ENCODE peak calls at places on chromosomes 6 and 20, in six cellular contexts. I is GM06990, S is uterus, E is heart left ventricle, K is foreskin fibroblast, H is neural progenitor cell. F is an unnamed sample.

GRCh38 chr6:25599516-25600060 is 52.4 kb upstream of the SCGN start:
- DNase-seq in S (no peak), E (no peak), K (no peak), I (no peak), H (no peak), F (no peak)

GRCh38 chr6:13378669-13379590 is 50.6 kb upstream of the TBC1D7 start:
- DNase-seq in I (no peak), E (no peak), K (no peak), S (no peak), H (no peak), F (no peak)

GRCh38 chr6:21438237-21438985 is 155.1 kb upstream of the SOX4 start:
- DNase-seq in H (no peak), I (peak), E (no peak), S (no peak), K (no peak), F (no peak)

GRCh38 chr6:781350-781961 is 88.5 kb upstream of the EXOC2 start:
- DNase-seq in H (no peak), E (no peak), I (no peak), K (no peak), S (no peak), F (no peak)

GRCh38 chr6:112881027-112881426 is 533.9 kb downstream of the RFPL4B start:
- DNase-seq in E (no peak), H (peak), S (no peak), I (no peak), K (peak), F (no peak)

GRCh38 chr6:10793695-10794094 is 44.6 kb downstream of the MAK start:
- DNase-seq in H (no peak), S (no peak), K (no peak), I (no peak), E (no peak), F (peak)

GRCh38 chr6:11276911-11277274 is 44.4 kb upstream of the NEDD9 start:
- DNase-seq in I (no peak), K (no peak), S (no peak), H (no peak), E (no peak), F (peak)

GRCh38 chr6:33271098-33271607 is 523 bp downstream of the VPS52 start:
- DNase-seq in S (no peak), K (no peak), E (no peak), H (no peak), I (no peak), F (no peak)

GRCh38 chr20:53707341-53708102 is 113.9 kb upstream of the ZNF217 start:
- DNase-seq in K (peak), H (no peak), I (peak), E (no peak), S (no peak), F (no peak)

GRCh38 chr6:100658486-100658885 is 193.8 kb upstream of the SIM1 start:
- DNase-seq in K (no peak), I (no peak), H (no peak), S (no peak), E (no peak), F (no peak)

GRCh38 chr6:3797231-3798200 is 46.0 kb upstream of the PXDC1 start:
- DNase-seq in S (no peak), K (peak), H (no peak), E (no peak), I (no peak), F (no peak)

GRCh38 chr6:110511401-110511800 is 35.0 kb upstream of the SLC22A16 start:
- DNase-seq in K (no peak), E (no peak), H (no peak), I (no peak), S (no peak), F (no peak)

GRCh38 chr20:48769111-48769879 is 58.5 kb downstream of the PREX1 start:
- DNase-seq in S (no peak), I (peak), E (no peak), H (no peak), K (no peak), F (no peak)

GRCh38 chr6:107706516-107706915 is 117.6 kb downstream of the SCML4 start:
- DNase-seq in E (no peak), S (no peak), I (no peak), K (no peak), H (peak), F (no peak)

GRCh38 chr20:15063077-15063476 is 725.7 kb upstream of the FLRT3 start:
- DNase-seq in S (no peak), H (no peak), I (no peak), E (no peak), K (no peak), F (no peak)

GRCh38 chr6:105449756-105450390 is 47.0 kb upstream of the PREP start:
- DNase-seq in H (no peak), K (no peak), I (no peak), E (no peak), S (no peak), F (no peak)

GRCh38 chr6:122429328-122429727 is 29.9 kb downstream of the HSF2 start:
- DNase-seq in I (no peak), S (no peak), E (no peak), H (no peak), K (no peak), F (no peak)

GRCh38 chr6:148348778-148349177 is 6.1 kb downstream of the SASH1 start:
- DNase-seq in S (no peak), I (no peak), H (no peak), E (no peak), K (no peak), F (no peak)
- TF ChIP-seq CTCF in S (no peak), I (no peak), H (no peak), E (no peak), K (no peak), F (no peak)

DNA sequence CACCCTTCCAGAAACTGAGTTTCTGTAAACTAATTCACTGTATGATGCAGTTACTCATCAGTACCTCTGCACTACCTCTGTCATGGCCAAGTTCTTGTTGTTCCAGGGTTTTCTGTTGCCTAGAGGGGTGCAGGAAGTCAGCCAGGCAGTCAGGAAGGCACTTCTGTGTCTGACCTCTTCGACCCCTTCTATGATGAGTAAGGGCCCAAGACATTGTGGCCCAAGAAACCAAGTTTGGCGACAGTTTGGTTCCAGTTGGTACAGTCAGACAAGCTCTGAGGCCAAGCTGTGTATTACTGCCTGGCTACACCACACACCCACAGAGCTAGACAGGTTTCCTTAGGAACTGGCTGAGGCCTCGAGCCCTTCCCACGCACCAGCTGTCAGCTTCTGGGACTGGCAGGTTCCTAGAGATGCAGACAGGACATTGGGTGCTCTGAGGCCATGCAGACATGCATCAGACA is 41.2 kb downstream of the TRAF3IP2 start:
- DNase-seq in S (peak), K (peak), E (peak), I (no peak), H (no peak), F (peak)
- TF ChIP-seq CTCF in S (peak), K (no peak), E (no peak), I (no peak), H (no peak), F (no peak)

DNA sequence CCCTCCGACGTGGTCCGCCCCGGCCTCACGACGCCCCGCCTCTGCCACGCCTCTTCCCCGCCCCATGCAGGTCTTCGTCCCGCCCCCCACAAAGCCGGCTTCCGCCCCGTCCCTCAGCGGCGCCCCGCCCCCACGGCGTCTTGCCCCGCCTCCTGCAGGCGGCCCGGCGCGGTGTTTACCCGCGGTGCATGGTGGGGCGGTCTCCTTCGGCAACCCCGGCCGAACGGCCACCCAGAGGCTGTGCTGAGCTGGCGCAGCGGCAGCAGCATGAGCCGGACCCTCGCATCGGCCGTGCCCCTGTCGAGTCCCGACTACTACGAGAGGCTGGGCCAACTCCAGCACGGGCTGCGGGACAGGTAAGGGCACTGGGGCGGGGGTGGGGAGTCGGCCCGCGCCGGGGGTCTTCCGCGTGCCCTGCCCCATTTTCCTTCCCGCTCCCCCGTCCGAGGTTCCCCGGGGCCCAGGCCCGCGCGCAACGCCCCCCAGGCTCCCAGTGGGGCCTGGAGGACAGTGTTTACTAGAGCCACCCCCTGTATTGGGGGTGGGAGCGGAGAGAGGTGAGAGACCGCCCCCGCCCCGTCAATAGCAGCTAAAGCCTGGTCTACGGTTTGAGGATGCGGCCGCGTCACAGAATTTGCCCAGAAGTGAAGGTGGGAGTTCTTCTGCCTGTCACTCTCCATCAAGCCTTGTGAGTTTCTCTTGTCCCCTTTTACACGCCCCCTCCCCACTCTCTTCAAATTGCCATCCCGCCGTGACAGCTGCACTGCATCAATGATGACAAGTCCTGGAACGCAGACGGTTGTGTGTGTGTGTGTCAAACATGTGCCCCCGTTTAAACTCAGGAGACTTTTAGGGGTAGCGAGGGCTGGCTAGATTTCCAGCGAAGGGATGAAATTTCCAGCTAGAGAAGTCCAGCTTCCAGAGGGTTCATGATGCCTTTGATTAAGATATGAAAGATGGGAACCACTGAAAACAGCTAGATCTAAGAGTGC is at the start of gene KIZ:
- DNase-seq in I (peak), H (peak), S (peak), E (peak), K (peak), F (peak)
- TF ChIP-seq CTCF in I (peak), H (peak), S (peak), E (peak), K (peak), F (peak)

DNA sequence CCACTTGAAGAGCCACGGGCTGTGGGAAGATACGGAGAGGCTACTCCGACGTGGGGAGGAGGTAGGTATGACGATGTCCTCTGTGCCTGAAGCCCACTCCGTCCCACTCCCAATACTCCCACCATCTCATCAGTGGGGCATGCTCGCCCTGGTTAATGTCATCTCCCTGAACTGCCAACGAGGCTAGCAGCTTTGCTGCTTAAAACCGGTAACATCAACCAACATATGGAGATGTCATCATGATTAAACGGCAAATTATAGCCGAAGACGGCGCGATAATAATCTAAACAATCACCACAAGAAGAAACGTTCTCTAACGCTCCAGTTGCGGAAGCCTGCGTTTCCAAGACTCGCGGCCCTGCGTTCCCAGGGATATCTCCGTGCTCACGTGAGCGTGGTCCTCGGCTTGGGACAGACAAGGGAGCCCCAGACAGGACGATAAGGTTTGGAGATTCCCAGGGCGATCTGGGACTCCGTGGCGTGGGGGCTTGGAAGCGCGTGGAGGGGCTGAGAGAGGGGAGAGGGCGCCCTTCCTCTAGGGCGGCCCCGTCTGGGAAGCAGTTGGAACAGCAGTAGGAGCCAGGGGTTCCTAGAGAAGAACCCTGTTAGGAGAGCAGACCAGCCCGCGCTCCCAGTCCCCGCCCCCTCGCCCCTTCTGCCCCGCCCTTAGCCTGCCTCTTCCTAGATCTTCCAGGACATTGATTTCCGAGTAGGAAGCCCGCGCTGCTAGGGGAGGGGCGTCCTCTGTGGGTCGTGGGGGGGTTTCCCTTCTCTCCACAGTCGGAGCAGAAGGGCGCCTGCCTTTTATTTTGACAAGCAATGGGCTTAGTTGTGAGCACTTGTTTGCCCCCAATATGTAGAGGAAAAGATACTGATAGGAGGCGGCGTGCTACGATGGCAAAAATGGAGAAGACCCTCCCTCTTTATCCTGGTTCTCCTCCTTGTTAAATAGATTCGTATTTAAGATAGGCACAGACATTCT is 10.7 kb downstream of the NRN1 start:
- DNase-seq in E (peak), K (peak), S (peak), I (no peak), H (peak), F (no peak)
- TF ChIP-seq CTCF in E (peak), K (peak), S (no peak), I (no peak), H (peak), F (peak)

GRCh38 chr6:40852667-40853383 is 186.2 kb downstream of the UNC5CL start:
- DNase-seq in K (no peak), H (peak), E (no peak), S (no peak), I (no peak), F (no peak)
- TF ChIP-seq CTCF in K (peak), H (peak), E (no peak), S (no peak), I (peak), F (peak)

GRCh38 chr20:12838261-12838866 is 170.4 kb upstream of the SPTLC3 start:
- DNase-seq in E (no peak), H (peak), S (no peak), I (no peak), K (no peak), F (no peak)
- TF ChIP-seq CTCF in E (no peak), H (peak), S (no peak), I (peak), K (no peak), F (peak)

GRCh38 chr6:35048631-35049083 is 92.5 kb downstream of the TCP11 start:
- DNase-seq in H (peak), K (peak), S (no peak), I (peak), E (peak), F (no peak)
- TF ChIP-seq CTCF in H (peak), K (peak), S (peak), I (peak), E (no peak), F (peak)

GRCh38 chr20:34946661-34947060 is 8.9 kb downstream of the GSS start:
- DNase-seq in H (no peak), E (no peak), I (no peak), S (no peak), K (no peak), F (no peak)

GRCh38 chr20:34947336-34947735 is 8.3 kb downstream of the GSS start:
- DNase-seq in H (no peak), K (no peak), E (no peak), I (no peak), S (no peak), F (no peak)

GRCh38 chr20:34951252-34951651 is 4.4 kb downstream of the GSS start:
- DNase-seq in H (no peak), I (peak), S (no peak), K (no peak), E (no peak), F (no peak)

GRCh38 chr20:34948030-34948429 is 7.6 kb downstream of the GSS start:
- DNase-seq in E (no peak), I (no peak), H (no peak), S (no peak), K (peak), F (no peak)

DNA sequence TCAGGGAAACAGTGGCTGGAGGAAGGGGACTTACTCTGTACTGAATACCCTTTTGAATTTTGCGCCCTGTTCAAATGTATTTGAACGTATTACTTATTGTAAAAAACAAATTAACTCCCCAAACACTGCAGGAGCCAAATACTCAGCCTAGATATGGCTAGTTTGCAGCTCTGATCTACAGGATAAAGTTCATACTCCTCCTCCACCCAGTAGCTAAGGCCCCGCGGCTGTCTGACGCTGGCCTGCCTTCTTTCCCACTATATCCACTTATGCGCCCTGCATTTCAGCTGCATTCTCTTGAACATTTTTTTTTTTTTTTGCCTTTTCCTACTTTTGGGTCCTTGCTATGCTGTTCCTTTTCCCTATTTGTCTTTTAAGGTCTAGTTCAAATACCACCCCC is 6.5 kb downstream of the GSS start:
- DNase-seq in H (no peak), S (no peak), E (no peak), K (no peak), I (no peak), F (no peak)
- TF ChIP-seq CTCF in H (no peak), S (no peak), E (no peak), K (no peak), I (no peak), F (no peak)

F was measured in HFF-Myc.